ENCODE peak calls at places on chromosomes 6 and 20, in nine cellular contexts. L is kidney tubule cell; U is HT-29; E is stimulated activated CD8-positive, alpha-beta memory T cell treated with anti-CD3 and anti-CD28 coated beads, Interleukin-4, amount 100 ng/mL, for 24 hours; A is fibroblast of lung; O is Calu3; T is T-helper 1 cell; H is left cardiac atrium; B is BE2C. M is an unnamed sample.

GRCh38 chr20:62607366-62608217 is 34.7 kb upstream of the SLCO4A1 start:
- DNase-seq in O (no peak), L (no peak), U (no peak), A (no peak), E (no peak), B (no peak), T (no peak), H (no peak), M (no peak)

GRCh38 chr6:157019115-157019628 is 242.0 kb downstream of the ARID1B start:
- DNase-seq in L (no peak), H (no peak), B (peak; percentile 29), O (no peak), T (no peak), U (no peak), E (no peak), A (no peak), M (no peak)

GRCh38 chr6:38933426-38933825 is 115.2 kb upstream of the GLP1R start:
- DNase-seq in O (peak; percentile 54), E (no peak), B (peak; percentile 20), U (peak; percentile 67), H (no peak), A (peak; percentile 13), L (peak; percentile 15), T (no peak), M (no peak)

GRCh38 chr6:106976270-106976669 is 1.7 kb upstream of the CD24 start:
- DNase-seq in L (peak; percentile 72), A (no peak), O (peak; percentile 43), H (no peak), E (no peak), U (peak; percentile 21), B (no peak), T (no peak), M (no peak)

GRCh38 chr20:60528141-60528540 is 569.9 kb downstream of the CDH26 start:
- DNase-seq in E (no peak), A (no peak), H (no peak), U (no peak), T (no peak), L (no peak), O (no peak), B (no peak), M (no peak)

GRCh38 chr20:8951136-8951535 is 117.8 kb upstream of the PLCB4 start:
- DNase-seq in A (no peak), L (no peak), U (no peak), B (no peak), O (no peak), H (no peak), E (no peak), T (no peak), M (no peak)

GRCh38 chr6:150652848-150653613 is 53.3 kb downstream of the PLEKHG1 start:
- DNase-seq in L (peak; percentile 40), H (no peak), A (peak; percentile 3), U (no peak), B (no peak), O (peak; percentile 16), T (no peak), E (no peak), M (no peak)

GRCh38 chr20:54063998-54064676 is 6.3 kb downstream of the BCAS1 start:
- DNase-seq in T (no peak), A (no peak), U (no peak), O (no peak), B (no peak), E (peak; percentile 9), L (peak; percentile 21), H (no peak), M (no peak)

GRCh38 chr20:17630806-17631195 is 51.2 kb downstream of the RRBP1 start:
- DNase-seq in E (no peak), B (no peak), O (no peak), U (no peak), T (no peak), A (no peak), L (no peak), H (no peak), M (no peak)

GRCh38 chr20:39214778-39215177 is 252.6 kb downstream of the DHX35 start:
- DNase-seq in E (no peak), A (no peak), T (no peak), L (no peak), B (peak; percentile 51), H (no peak), O (no peak), U (no peak), M (no peak)

GRCh38 chr6:112251170-112251945 is 3.0 kb downstream of the LAMA4 start:
- DNase-seq in H (peak; percentile 59), O (peak; percentile 40), B (no peak), U (no peak), L (peak; percentile 48), T (no peak), A (peak; percentile 90), E (no peak), M (peak; percentile 59)

GRCh38 chr20:35663516-35663812 is 1.2 kb downstream of the CPNE1 start:
- DNase-seq in O (no peak), L (peak; percentile 43), E (no peak), T (no peak), A (no peak), B (no peak), U (no peak), H (no peak), M (no peak)

GRCh38 chr6:113837170-113837569 is 20.0 kb upstream of the MARCKS start:
- DNase-seq in O (no peak), U (no peak), E (no peak), H (no peak), A (no peak), T (no peak), L (no peak), B (no peak), M (no peak)

GRCh38 chr6:72328775-72329174 is 293.1 kb upstream of the KCNQ5 start:
- DNase-seq in E (no peak), L (no peak), H (no peak), T (no peak), A (no peak), U (no peak), O (no peak), B (no peak), M (no peak)